ENCODE peak calls at places on chromosomes 13 and 19, in six cellular contexts. V is colonic mucosa, X is neuronal stem cell, W is fibroblast of villous mesenchyme, D is cardiac muscle cell, O is BE2C. T is an unnamed sample.
A peak's percentile ranks its signal among the peaks of the same experiment; 100 is the strongest.

GRCh38 chr13:37878496-37878895 is 8.9 kb upstream of the TRPC4 start:
- DNase-seq in V (no peak), X (no peak), W (peak; percentile 76), D (no peak), O (no peak), T (peak; percentile 31)

GRCh38 chr13:82088781-82089180 is 1747.9 kb upstream of the SPRY2 start:
- DNase-seq in V (no peak), X (no peak), W (no peak), D (no peak), O (no peak), T (no peak)

GRCh38 chr19:39112338-39112890 is 13.2 kb upstream of the PAK4 start:
- DNase-seq in V (no peak), X (no peak), W (no peak), D (no peak), O (no peak), T (no peak)

GRCh38 chr13:21348771-21349170 is 110.3 kb downstream of the ZDHHC20 start:
- DNase-seq in V (no peak), X (no peak), W (peak; percentile 10), D (no peak), O (no peak), T (no peak)

GRCh38 chr13:59982631-59983382 is 180.9 kb downstream of the DIAPH3 start:
- DNase-seq in V (no peak), X (no peak), W (no peak), D (no peak), O (no peak), T (no peak)

GRCh38 chr13:34458756-34459462 is 483.2 kb upstream of the NBEA start:
- DNase-seq in V (no peak), X (no peak), W (peak; percentile 24), D (no peak), O (no peak), T (no peak)

GRCh38 chr13:33536639-33537425 is 251.3 kb upstream of the STARD13 start:
- DNase-seq in V (no peak), X (no peak), W (peak; percentile 93), D (no peak), O (no peak), T (no peak)

GRCh38 chr19:2041686-2042484 is 9.2 kb downstream of the MKNK2 start:
- DNase-seq in V (peak; percentile 99), X (peak; percentile 93), W (peak; percentile 96), D (peak; percentile 96), O (peak; percentile 100), T (peak; percentile 77)

GRCh38 chr13:97883356-97883755 is 70.1 kb upstream of the IPO5 start:
- DNase-seq in V (no peak), X (no peak), W (no peak), D (no peak), O (no peak), T (no peak)

GRCh38 chr19:55447421-55448174 is 4.5 kb upstream of the SHISA7 start:
- DNase-seq in V (no peak), X (no peak), W (no peak), D (no peak), O (peak; percentile 67), T (no peak)

GRCh38 chr13:99218545-99218944 is 17.9 kb downstream of the UBAC2 start:
- DNase-seq in V (no peak), X (no peak), W (peak; percentile 19), D (no peak), O (no peak), T (no peak)
- H3K4me3 ChIP-seq in V (no peak overlapping the region), X (no peak overlapping the region), W (no peak overlapping the region), D (no peak overlapping the region), O (no peak overlapping the region), T (no peak overlapping the region)

GRCh38 chr13:29883941-29884518 is 33.6 kb upstream of the UBL3 start:
- DNase-seq in V (no peak), X (no peak), W (no peak), D (no peak), O (no peak), T (no peak)

GRCh38 chr13:29886446-29886845 is 36.0 kb upstream of the UBL3 start:
- DNase-seq in V (no peak), X (no peak), W (no peak), D (no peak), O (no peak), T (no peak)

GRCh38 chr13:29887030-29887557 is 36.7 kb upstream of the UBL3 start:
- DNase-seq in V (no peak), X (no peak), W (no peak), D (no peak), O (no peak), T (no peak)

GRCh38 chr13:29885967-29886366 is 35.5 kb upstream of the UBL3 start:
- DNase-seq in V (no peak), X (no peak), W (no peak), D (no peak), O (no peak), T (no peak)

DNA sequence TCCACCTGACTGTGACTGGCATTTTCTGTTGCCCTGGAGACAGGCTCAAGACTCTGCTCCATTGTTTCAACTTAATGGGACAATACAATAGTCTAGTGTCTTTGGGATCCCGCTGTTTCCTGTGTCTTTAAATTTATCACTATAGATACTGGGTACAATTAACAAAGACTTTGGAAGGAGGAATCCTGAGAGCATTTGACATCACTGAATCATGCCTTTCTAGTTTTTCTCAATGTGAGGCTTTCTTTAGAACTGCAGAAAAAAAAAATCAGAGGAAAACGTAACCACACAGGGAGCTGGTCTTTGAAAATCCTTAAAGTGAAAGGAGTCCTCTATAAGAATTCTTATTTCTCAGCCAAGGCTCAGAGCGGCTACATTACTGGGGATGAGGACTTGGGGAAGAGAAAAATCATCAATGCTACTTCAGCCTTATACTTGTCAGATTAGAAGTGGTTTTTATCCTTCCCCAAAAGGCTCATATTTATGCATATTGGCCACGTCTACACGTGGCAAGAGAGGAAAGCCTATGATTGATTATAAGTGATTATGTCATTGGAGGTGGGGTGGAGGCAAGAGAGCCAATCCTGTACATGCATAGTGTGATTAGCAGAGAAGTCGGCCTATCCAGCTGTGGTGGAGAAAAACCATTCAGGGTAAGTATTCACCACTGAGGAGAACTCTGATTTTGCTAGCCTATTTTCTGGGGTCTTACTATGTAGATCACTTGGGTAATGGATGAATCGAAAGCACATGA is 34.4 kb upstream of the UBL3 start:
- DNase-seq in V (no peak), X (peak; percentile 53), W (no peak), D (no peak), O (no peak), T (no peak)
- H3K4me3 ChIP-seq in V (no peak overlapping the region), X (no peak overlapping the region), W (no peak overlapping the region), D (no peak overlapping the region), O (no peak overlapping the region), T (no peak overlapping the region)

GRCh38 chr19:18610556-18611326 is 1.9 kb upstream of the TMEM59L start:
- DNase-seq in V (no peak), X (no peak), W (no peak), D (no peak), O (no peak), T (no peak)

GRCh38 chr19:18613589-18614234 is 1.0 kb downstream of the TMEM59L start:
- DNase-seq in V (no peak), X (no peak), W (no peak), D (no peak), O (no peak), T (no peak)

GRCh38 chr19:18612772-18613588 is at the start of gene TMEM59L:
- DNase-seq in V (no peak), X (no peak), W (no peak), D (peak; percentile 41), O (peak; percentile 54), T (no peak)

GRCh38 chr19:18611327-18612050 is 1.2 kb upstream of the TMEM59L start:
- DNase-seq in V (no peak), X (no peak), W (no peak), D (no peak), O (no peak), T (no peak)

GRCh38 chr19:18612051-18612771 is 459 bp upstream of the TMEM59L start:
- DNase-seq in V (no peak), X (no peak), W (no peak), D (no peak), O (no peak), T (no peak)
- H3K4me3 ChIP-seq in V (peak overlapping the region; percentile 25), X (peak overlapping the region; percentile 85), W (peak overlapping the region; percentile 39), D (peak overlapping the region; percentile 45), O (peak overlapping the region; percentile 38), T (peak overlapping the region; percentile 45)

DNA sequence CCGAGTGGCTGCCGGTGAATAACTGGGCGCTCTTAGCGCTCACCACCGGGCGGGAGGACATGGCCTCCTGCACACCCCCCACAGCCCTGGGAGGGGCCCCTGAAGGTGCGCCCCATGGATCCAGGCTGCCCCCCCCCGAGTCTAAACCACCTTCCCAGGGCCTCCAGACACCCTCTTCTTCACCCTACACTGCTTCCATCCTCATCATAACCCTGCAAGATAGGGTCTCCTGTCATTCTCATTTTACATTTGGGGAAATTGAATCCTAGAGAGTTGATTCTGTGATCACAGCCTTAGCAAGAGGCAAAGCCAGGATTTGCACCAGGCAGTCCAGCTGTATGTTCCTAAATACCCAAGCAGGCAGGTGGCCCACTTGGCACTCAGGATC is 110.8 kb downstream of the PTPRS start:
- DNase-seq in V (no peak), X (no peak), W (no peak), D (no peak), O (no peak), T (no peak)
- H3K4me3 ChIP-seq in V (no peak overlapping the region), X (no peak overlapping the region), W (no peak overlapping the region), D (no peak overlapping the region), O (no peak overlapping the region), T (peak overlapping the region; percentile 7)

GRCh38 chr19:16184665-16185122 is 516 bp upstream of the FAM32A start:
- DNase-seq in V (no peak), X (no peak), W (no peak), D (no peak), O (no peak), T (no peak)

GRCh38 chr19:16185925-16186234 is 670 bp downstream of the FAM32A start:
- DNase-seq in V (no peak), X (no peak), W (no peak), D (peak; percentile 73), O (peak; percentile 75), T (no peak)

GRCh38 chr19:16188521-16188920 is 3.3 kb downstream of the FAM32A start:
- DNase-seq in V (no peak), X (no peak), W (no peak), D (no peak), O (no peak), T (no peak)

GRCh38 chr19:16180611-16181010 is 4.6 kb upstream of the FAM32A start:
- DNase-seq in V (no peak), X (no peak), W (peak; percentile 70), D (no peak), O (no peak), T (peak; percentile 52)

GRCh38 chr19:16185123-16185924 is at the start of gene FAM32A:
- DNase-seq in V (peak; percentile 99), X (peak; percentile 97), W (peak; percentile 99), D (peak; percentile 98), O (peak; percentile 98), T (peak; percentile 95)
- H3K4me3 ChIP-seq in V (peak within 1 kb of the TSS; percentile 94), X (peak within 1 kb of the TSS; percentile 93), W (peak within 1 kb of the TSS; percentile 99), D (peak within 1 kb of the TSS; percentile 90), O (peak within 1 kb of the TSS; percentile 98), T (peak within 1 kb of the TSS; percentile 99)

GRCh38 chr13:106349080-106349841 is 186.2 kb downstream of the EFNB2 start:
- DNase-seq in V (peak; percentile 73), X (peak; percentile 38), W (no peak), D (peak; percentile 47), O (peak; percentile 33), T (no peak)
- H3K4me3 ChIP-seq in V (peak overlapping the region; percentile 40), X (peak overlapping the region; percentile 36), W (peak overlapping the region; percentile 41), D (peak overlapping the region; percentile 28), O (peak overlapping the region; percentile 75), T (peak overlapping the region; percentile 37)

GRCh38 chr19:3669134-3669436 is 31.2 kb downstream of the PIP5K1C start:
- DNase-seq in V (no peak), X (no peak), W (no peak), D (no peak), O (no peak), T (no peak)
- H3K4me3 ChIP-seq in V (no peak overlapping the region), X (no peak overlapping the region), W (no peak overlapping the region), D (no peak overlapping the region), O (no peak overlapping the region), T (no peak overlapping the region)

T was measured in skeletal muscle cell.